ENCODE peak calls at places on chromosomes 12 and 14, in six cellular contexts. W is NT2/D1, E is heart right ventricle, V is prostate gland, H is renal cortical epithelial cell, J is fibroblast of mammary gland. A is an unnamed sample.
A peak's percentile ranks its signal among the peaks of the same experiment; 100 is the strongest.

GRCh38 chr12:94263905-94264655 is 115.7 kb downstream of the PLXNC1 start:
- DNase-seq in W (peak; percentile 83), E (no peak), V (no peak), H (no peak), J (peak; percentile 26), A (no peak)

GRCh38 chr14:65940056-65940735 is 527.7 kb downstream of the FUT8 start:
- DNase-seq in W (no peak), E (no peak), V (no peak), H (no peak), J (no peak), A (no peak)

GRCh38 chr14:52380294-52380693 is 66.2 kb downstream of the PTGER2 start:
- DNase-seq in W (no peak), E (no peak), V (no peak), H (peak; percentile 98), J (peak; percentile 90), A (no peak)

GRCh38 chr14:94342334-94342934 is 19.3 kb upstream of the SERPINA6 start:
- DNase-seq in W (no peak), E (peak; percentile 89), V (peak; percentile 93), H (peak; percentile 99), J (peak; percentile 100), A (peak; percentile 84)

GRCh38 chr12:124665516-124665915 is 98.1 kb upstream of the NCOR2 start:
- DNase-seq in W (no peak), E (no peak), V (no peak), H (peak; percentile 54), J (no peak), A (no peak)

GRCh38 chr14:89909586-89909985 is 44.9 kb downstream of the EFCAB11 start:
- DNase-seq in W (no peak), E (no peak), V (no peak), H (no peak), J (no peak), A (no peak)

GRCh38 chr12:22668441-22668840 is 43.5 kb downstream of the ETNK1 start:
- DNase-seq in W (no peak), E (no peak), V (no peak), H (no peak), J (no peak), A (no peak)

GRCh38 chr12:116804051-116804450 is 65.9 kb downstream of the RNFT2 start:
- DNase-seq in W (no peak), E (no peak), V (no peak), H (no peak), J (no peak), A (no peak)

GRCh38 chr14:98510392-98510791 is 761.6 kb downstream of the BCL11B start:
- DNase-seq in W (no peak), E (no peak), V (no peak), H (no peak), J (no peak), A (no peak)

GRCh38 chr14:99881011-99881410 is 87.8 kb downstream of the EML1 start:
- DNase-seq in W (no peak), E (no peak), V (no peak), H (no peak), J (peak; percentile 68), A (no peak)

GRCh38 chr14:83757896-83758295 is 1772.0 kb upstream of the FLRT2 start:
- DNase-seq in W (no peak), E (no peak), V (no peak), H (no peak), J (peak; percentile 74), A (no peak)

GRCh38 chr14:58078471-58078870 is 73.5 kb downstream of the ARMH4 start:
- DNase-seq in W (no peak), E (no peak), V (no peak), H (no peak), J (no peak), A (no peak)

GRCh38 chr14:55518391-55518790 is 61.6 kb upstream of the KTN1 start:
- DNase-seq in W (no peak), E (no peak), V (no peak), H (no peak), J (peak; percentile 10), A (no peak)

GRCh38 chr14:29352681-29353080 is 575.0 kb downstream of the PRKD1 start:
- DNase-seq in W (no peak), E (no peak), V (no peak), H (no peak), J (peak; percentile 42), A (no peak)

GRCh38 chr12:113863455-113863845 is 102.7 kb downstream of the RBM19 start:
- DNase-seq in W (no peak), E (no peak), V (no peak), H (peak; percentile 18), J (peak; percentile 26), A (no peak)

GRCh38 chr14:74570696-74571095 is 41.3 kb downstream of the LTBP2 start:
- DNase-seq in W (no peak), E (no peak), V (no peak), H (no peak), J (no peak), A (no peak)

A was measured in left ventricle myocardium inferior.